ENCODE peak calls at places on chromosomes 1 and 21, in six cellular contexts. One of them, this sample, is unnamed.

GRCh38 chr21:42337276-42337675 is 13.5 kb downstream of the TFF2 start:
- DNase-seq in H9: no peak
- DNase-seq in mesendoderm: no peak
- DNase-seq in H1: peak
- DNase-seq in neuronal stem cell: no peak
- DNase-seq in mesenchymal stem cell: no peak
- DNase-seq in this sample: no peak

GRCh38 chr1:173477286-173478098 is at the start of gene PRDX6:
- DNase-seq in H9: peak
- DNase-seq in neuronal stem cell: peak
- DNase-seq in mesenchymal stem cell: peak
- DNase-seq in mesendoderm: no peak
- DNase-seq in H1: peak
- DNase-seq in this sample: peak

GRCh38 chr1:8482844-8483436 is 165.0 kb downstream of the SLC45A1 start:
- DNase-seq in neuronal stem cell: no peak
- DNase-seq in H1: no peak
- DNase-seq in H9: no peak
- DNase-seq in mesenchymal stem cell: peak
- DNase-seq in mesendoderm: no peak
- DNase-seq in this sample: peak

GRCh38 chr21:25568230-25568629 is 39.1 kb downstream of the MRPL39 start:
- DNase-seq in mesendoderm: peak
- DNase-seq in H9: no peak
- DNase-seq in mesenchymal stem cell: peak
- DNase-seq in neuronal stem cell: no peak
- DNase-seq in H1: no peak
- DNase-seq in this sample: peak

GRCh38 chr1:30790850-30791778 is 33.5 kb upstream of the LAPTM5 start:
- DNase-seq in H1: no peak
- DNase-seq in H9: no peak
- DNase-seq in mesendoderm: no peak
- DNase-seq in neuronal stem cell: no peak
- DNase-seq in mesenchymal stem cell: no peak
- DNase-seq in this sample: no peak

GRCh38 chr1:200174525-200174924 is 147.0 kb downstream of the NR5A2 start:
- DNase-seq in H1: no peak
- DNase-seq in H9: no peak
- DNase-seq in mesenchymal stem cell: no peak
- DNase-seq in mesendoderm: no peak
- DNase-seq in neuronal stem cell: no peak
- DNase-seq in this sample: no peak

GRCh38 chr1:170893655-170894297 is 41.6 kb upstream of the MROH9 start:
- DNase-seq in mesendoderm: no peak
- DNase-seq in H1: no peak
- DNase-seq in neuronal stem cell: no peak
- DNase-seq in mesenchymal stem cell: no peak
- DNase-seq in H9: no peak
- DNase-seq in this sample: no peak

GRCh38 chr1:227945891-227946623 is 1.7 kb downstream of the WNT9A start:
- DNase-seq in H9: peak
- DNase-seq in H1: no peak
- DNase-seq in mesendoderm: peak
- DNase-seq in mesenchymal stem cell: peak
- DNase-seq in neuronal stem cell: no peak
- DNase-seq in this sample: peak

GRCh38 chr1:229253170-229253974 is 17.5 kb upstream of the RAB4A start:
- DNase-seq in mesenchymal stem cell: peak
- DNase-seq in H1: no peak
- DNase-seq in mesendoderm: peak
- DNase-seq in H9: peak
- DNase-seq in neuronal stem cell: no peak
- DNase-seq in this sample: peak

GRCh38 chr1:56967900-56968832 is 2.4 kb upstream of the C8B start:
- DNase-seq in mesendoderm: peak
- DNase-seq in mesenchymal stem cell: peak
- DNase-seq in H9: peak
- DNase-seq in neuronal stem cell: peak
- DNase-seq in H1: peak
- DNase-seq in this sample: peak

GRCh38 chr1:93569479-93569878 is 112.2 kb downstream of the BCAR3 start:
- DNase-seq in neuronal stem cell: no peak
- DNase-seq in H1: no peak
- DNase-seq in mesenchymal stem cell: no peak
- DNase-seq in mesendoderm: no peak
- DNase-seq in H9: no peak
- DNase-seq in this sample: no peak

GRCh38 chr1:52348704-52349301 is 17.2 kb downstream of the CC2D1B start:
- DNase-seq in mesendoderm: peak
- DNase-seq in H9: peak
- DNase-seq in neuronal stem cell: no peak
- DNase-seq in mesenchymal stem cell: peak
- DNase-seq in H1: peak
- DNase-seq in this sample: peak

GRCh38 chr1:36885537-36886441 is 148.5 kb downstream of the GRIK3 start:
- DNase-seq in mesendoderm: peak
- DNase-seq in H9: peak
- DNase-seq in H1: peak
- DNase-seq in mesenchymal stem cell: no peak
- DNase-seq in neuronal stem cell: no peak
- DNase-seq in this sample: no peak

GRCh38 chr1:2212542-2213491 is 15.3 kb upstream of the SKI start:
- DNase-seq in neuronal stem cell: peak
- DNase-seq in mesendoderm: peak
- DNase-seq in H9: peak
- DNase-seq in H1: peak
- DNase-seq in mesenchymal stem cell: peak
- DNase-seq in this sample: peak

GRCh38 chr1:114236517-114236916 is 82.8 kb upstream of the SYT6 start:
- DNase-seq in H1: no peak
- DNase-seq in H9: no peak
- DNase-seq in mesendoderm: no peak
- DNase-seq in neuronal stem cell: no peak
- DNase-seq in mesenchymal stem cell: no peak
- DNase-seq in this sample: no peak

GRCh38 chr1:54356680-54357147 is 49.5 kb downstream of the SSBP3 start:
- DNase-seq in H9: no peak
- DNase-seq in mesenchymal stem cell: no peak
- DNase-seq in mesendoderm: no peak
- DNase-seq in H1: no peak
- DNase-seq in neuronal stem cell: no peak
- DNase-seq in this sample: no peak

GRCh38 chr1:207388721-207389120 is 65.4 kb upstream of the CR2 start:
- DNase-seq in H9: no peak
- DNase-seq in mesendoderm: no peak
- DNase-seq in neuronal stem cell: no peak
- DNase-seq in H1: no peak
- DNase-seq in mesenchymal stem cell: no peak
- DNase-seq in this sample: no peak

GRCh38 chr1:168454211-168454815 is 89.5 kb downstream of the XCL2 start:
- DNase-seq in H9: no peak
- DNase-seq in mesenchymal stem cell: peak
- DNase-seq in neuronal stem cell: no peak
- DNase-seq in H1: no peak
- DNase-seq in mesendoderm: no peak
- DNase-seq in this sample: peak

GRCh38 chr1:27322569-27323116 is 680 bp downstream of the TMEM222 start:
- DNase-seq in mesenchymal stem cell: no peak
- DNase-seq in neuronal stem cell: no peak
- DNase-seq in mesendoderm: no peak
- DNase-seq in H9: no peak
- DNase-seq in H1: no peak
- DNase-seq in this sample: no peak

GRCh38 chr1:43839056-43839455 is 94.5 kb upstream of the ARTN start:
- DNase-seq in mesendoderm: no peak
- DNase-seq in mesenchymal stem cell: no peak
- DNase-seq in H9: no peak
- DNase-seq in neuronal stem cell: no peak
- DNase-seq in H1: no peak
- DNase-seq in this sample: no peak

GRCh38 chr1:43844114-43844513 is 89.5 kb upstream of the ARTN start:
- DNase-seq in mesenchymal stem cell: no peak
- DNase-seq in mesendoderm: peak
- DNase-seq in H9: no peak
- DNase-seq in H1: no peak
- DNase-seq in neuronal stem cell: no peak
- DNase-seq in this sample: no peak

GRCh38 chr1:43842099-43842498 is 91.5 kb upstream of the ARTN start:
- DNase-seq in neuronal stem cell: no peak
- DNase-seq in mesendoderm: no peak
- DNase-seq in H9: no peak
- DNase-seq in H1: no peak
- DNase-seq in mesenchymal stem cell: no peak
- DNase-seq in this sample: no peak

GRCh38 chr1:43843684-43844083 is 89.9 kb upstream of the ARTN start:
- DNase-seq in mesendoderm: peak
- DNase-seq in neuronal stem cell: no peak
- DNase-seq in H9: no peak
- DNase-seq in H1: no peak
- DNase-seq in mesenchymal stem cell: no peak
- DNase-seq in this sample: no peak

GRCh38 chr1:43841511-43841910 is 92.1 kb upstream of the ARTN start:
- DNase-seq in neuronal stem cell: no peak
- DNase-seq in H9: no peak
- DNase-seq in H1: no peak
- DNase-seq in mesendoderm: no peak
- DNase-seq in mesenchymal stem cell: no peak
- DNase-seq in this sample: no peak
- H2BK15ac ChIP-seq in neuronal stem cell: no peak
- H2BK15ac ChIP-seq in H9: no peak
- H2BK15ac ChIP-seq in H1: no peak
- H2BK15ac ChIP-seq in mesendoderm: no peak
- H2BK15ac ChIP-seq in mesenchymal stem cell: no peak
- H2BK15ac ChIP-seq in this sample: no peak

GRCh38 chr1:77398115-77398514 is 116.3 kb downstream of the AK5 start:
- DNase-seq in mesenchymal stem cell: no peak
- DNase-seq in neuronal stem cell: no peak
- DNase-seq in mesendoderm: no peak
- DNase-seq in H9: no peak
- DNase-seq in H1: no peak
- DNase-seq in this sample: no peak
- H2BK15ac ChIP-seq in mesenchymal stem cell: no peak
- H2BK15ac ChIP-seq in neuronal stem cell: no peak
- H2BK15ac ChIP-seq in mesendoderm: no peak
- H2BK15ac ChIP-seq in H9: no peak
- H2BK15ac ChIP-seq in H1: no peak
- H2BK15ac ChIP-seq in this sample: no peak

GRCh38 chr1:101175474-101175873 is 61.3 kb upstream of the S1PR1 start:
- DNase-seq in neuronal stem cell: no peak
- DNase-seq in mesendoderm: no peak
- DNase-seq in mesenchymal stem cell: no peak
- DNase-seq in H9: no peak
- DNase-seq in H1: no peak
- DNase-seq in this sample: no peak
- H2BK15ac ChIP-seq in neuronal stem cell: no peak
- H2BK15ac ChIP-seq in mesendoderm: no peak
- H2BK15ac ChIP-seq in mesenchymal stem cell: no peak
- H2BK15ac ChIP-seq in H9: no peak
- H2BK15ac ChIP-seq in H1: no peak
- H2BK15ac ChIP-seq in this sample: peak

GRCh38 chr1:6168947-6169586 is 11.1 kb downstream of the CHD5 start:
- DNase-seq in H1: no peak
- DNase-seq in mesenchymal stem cell: no peak
- DNase-seq in mesendoderm: no peak
- DNase-seq in H9: no peak
- DNase-seq in neuronal stem cell: no peak
- DNase-seq in this sample: no peak

GRCh38 chr1:6170116-6170741 is 9.9 kb downstream of the CHD5 start:
- DNase-seq in mesendoderm: no peak
- DNase-seq in H9: no peak
- DNase-seq in mesenchymal stem cell: no peak
- DNase-seq in H1: no peak
- DNase-seq in neuronal stem cell: no peak
- DNase-seq in this sample: no peak

GRCh38 chr1:6170742-6171201 is 9.3 kb downstream of the CHD5 start:
- DNase-seq in H1: no peak
- DNase-seq in mesenchymal stem cell: no peak
- DNase-seq in mesendoderm: no peak
- DNase-seq in H9: no peak
- DNase-seq in neuronal stem cell: no peak
- DNase-seq in this sample: no peak

GRCh38 chr1:6172549-6172948 is 7.6 kb downstream of the CHD5 start:
- DNase-seq in neuronal stem cell: no peak
- DNase-seq in H9: no peak
- DNase-seq in H1: no peak
- DNase-seq in mesendoderm: no peak
- DNase-seq in mesenchymal stem cell: no peak
- DNase-seq in this sample: no peak

GRCh38 chr1:6171546-6172124 is 8.5 kb downstream of the CHD5 start:
- DNase-seq in mesendoderm: peak
- DNase-seq in neuronal stem cell: no peak
- DNase-seq in mesenchymal stem cell: no peak
- DNase-seq in H9: peak
- DNase-seq in H1: no peak
- DNase-seq in this sample: no peak
- H2BK15ac ChIP-seq in mesendoderm: no peak
- H2BK15ac ChIP-seq in neuronal stem cell: peak
- H2BK15ac ChIP-seq in mesenchymal stem cell: no peak
- H2BK15ac ChIP-seq in H9: no peak
- H2BK15ac ChIP-seq in H1: no peak
- H2BK15ac ChIP-seq in this sample: no peak

DNA sequence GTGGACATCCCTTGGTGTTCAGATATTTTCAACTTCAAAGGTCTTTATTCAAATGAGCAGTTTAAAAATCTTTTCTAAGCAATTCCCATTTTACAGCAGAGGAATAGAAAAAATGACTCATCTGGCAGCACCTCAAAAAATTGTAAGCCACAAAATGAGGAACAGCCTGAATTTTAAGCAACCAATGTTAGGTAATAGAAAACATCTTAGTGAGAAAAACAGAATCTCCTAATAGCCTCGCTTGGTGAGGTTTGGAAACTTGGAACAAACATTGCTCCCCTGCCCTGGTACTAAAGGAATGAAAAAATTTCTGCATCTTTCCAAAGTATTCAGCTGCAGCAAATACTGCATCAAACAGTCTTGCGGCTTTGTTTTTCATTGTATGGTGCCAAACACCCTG is 264.4 kb downstream of the NTNG1 start:
- DNase-seq in mesenchymal stem cell: no peak
- DNase-seq in H1: no peak
- DNase-seq in neuronal stem cell: no peak
- DNase-seq in H9: no peak
- DNase-seq in mesendoderm: no peak
- DNase-seq in this sample: peak
- H2BK15ac ChIP-seq in mesenchymal stem cell: no peak
- H2BK15ac ChIP-seq in H1: no peak
- H2BK15ac ChIP-seq in neuronal stem cell: no peak
- H2BK15ac ChIP-seq in H9: no peak
- H2BK15ac ChIP-seq in mesendoderm: no peak
- H2BK15ac ChIP-seq in this sample: no peak

GRCh38 chr1:17844146-17844826 is 89.2 kb downstream of the ACTL8 start:
- DNase-seq in H1: no peak
- DNase-seq in H9: no peak
- DNase-seq in neuronal stem cell: no peak
- DNase-seq in mesenchymal stem cell: no peak
- DNase-seq in mesendoderm: no peak
- DNase-seq in this sample: no peak
- H2BK15ac ChIP-seq in H1: no peak
- H2BK15ac ChIP-seq in H9: no peak
- H2BK15ac ChIP-seq in neuronal stem cell: no peak
- H2BK15ac ChIP-seq in mesenchymal stem cell: no peak
- H2BK15ac ChIP-seq in mesendoderm: no peak
- H2BK15ac ChIP-seq in this sample: no peak

GRCh38 chr1:204268101-204268500 is 54.3 kb upstream of the GOLT1A start:
- DNase-seq in neuronal stem cell: no peak
- DNase-seq in H1: no peak
- DNase-seq in H9: no peak
- DNase-seq in mesenchymal stem cell: no peak
- DNase-seq in mesendoderm: no peak
- DNase-seq in this sample: no peak
- H2BK15ac ChIP-seq in neuronal stem cell: no peak
- H2BK15ac ChIP-seq in H1: no peak
- H2BK15ac ChIP-seq in H9: no peak
- H2BK15ac ChIP-seq in mesenchymal stem cell: no peak
- H2BK15ac ChIP-seq in mesendoderm: no peak
- H2BK15ac ChIP-seq in this sample: no peak

This sample was measured in IMR-90.